ENCODE peak calls at places on chromosomes 13 and 19, in nine cellular contexts. W is bronchial epithelial cell; P is ascending aorta; X is tibial nerve; E is amniotic stem cell; A is stimulated activated CD4-positive, alpha-beta T cell treated with anti-CD3 and anti-CD28 coated beads, TNF-alpha, amount 100 ng/mL, for 1 hour; L is SHP77; O is stimulated activated CD8-positive, alpha-beta memory T cell treated with anti-CD3 and anti-CD28 coated beads, Interleukin-2, amount 100 ng/mL, for 1 hour; M is GM04504. T is an unnamed sample.

GRCh38 chr19:3250675-3251074 is 26.2 kb downstream of the CELF5 start:
- DNase-seq in L (no peak), W (no peak), E (no peak), O (no peak), P (no peak), A (peak), X (peak), M (no peak), T (no peak)

GRCh38 chr19:3224346-3225325 is at the start of gene CELF5:
- DNase-seq in E (no peak), X (no peak), M (no peak), L (no peak), P (no peak), W (no peak), A (peak), O (peak), T (peak)

GRCh38 chr19:11092181-11092538 is 2.9 kb downstream of the LDLR start:
- DNase-seq in X (no peak), E (peak), M (no peak), L (no peak), W (peak), O (no peak), A (no peak), P (no peak), T (peak)

GRCh38 chr13:74919914-74920313 is 562.1 kb downstream of the TBC1D4 start:
- DNase-seq in E (no peak), O (no peak), W (no peak), P (no peak), A (no peak), X (no peak), M (no peak), L (peak), T (no peak)

GRCh38 chr13:111061338-111062045 is 53.6 kb upstream of the ARHGEF7 start:
- DNase-seq in E (no peak), W (no peak), O (no peak), X (no peak), M (no peak), A (no peak), L (no peak), P (no peak), T (no peak)

GRCh38 chr19:37128821-37129177 is 43.7 kb downstream of the ZNF585A start:
- DNase-seq in E (no peak), M (no peak), A (no peak), W (no peak), P (no peak), L (no peak), X (no peak), O (no peak), T (no peak)

GRCh38 chr13:59459972-59460371 is 703.8 kb downstream of the DIAPH3 start:
- DNase-seq in W (no peak), P (no peak), O (no peak), L (no peak), X (no peak), E (no peak), M (no peak), A (no peak), T (no peak)

GRCh38 chr19:1471514-1472107 is 7.4 kb downstream of the C19orf25 start:
- DNase-seq in A (no peak), E (no peak), P (no peak), W (no peak), O (no peak), X (no peak), L (no peak), M (no peak), T (peak)

T was measured in globus pallidus.